ENCODE peak calls at places on chromosomes 4 and X, in seven cellular contexts. One of them, this sample, is unnamed.

GRCh38 chr4:53781614-53782467 is 190.6 kb upstream of the LNX1 start:
- DNase-seq in stomach: no peak
- DNase-seq in right atrium auricular region: no peak
- DNase-seq in right lobe of liver: no peak
- DNase-seq in uterus: no peak
- DNase-seq in astrocyte of the spinal cord: peak
- DNase-seq in AG04450: peak
- DNase-seq in this sample: no peak

GRCh38 chrX:119605398-119605738 is 856 bp downstream of the NKRF start:
- DNase-seq in stomach: no peak
- DNase-seq in right atrium auricular region: no peak
- DNase-seq in right lobe of liver: peak
- DNase-seq in uterus: no peak
- DNase-seq in astrocyte of the spinal cord: no peak
- DNase-seq in AG04450: no peak
- DNase-seq in this sample: peak

GRCh38 chr4:98555798-98556445 is 102.5 kb downstream of the TSPAN5 start:
- DNase-seq in stomach: no peak
- DNase-seq in right atrium auricular region: no peak
- DNase-seq in right lobe of liver: no peak
- DNase-seq in uterus: no peak
- DNase-seq in astrocyte of the spinal cord: no peak
- DNase-seq in AG04450: no peak
- DNase-seq in this sample: no peak

GRCh38 chr4:83852085-83852451 is 316.2 kb downstream of the GPAT3 start:
- DNase-seq in stomach: no peak
- DNase-seq in right atrium auricular region: no peak
- DNase-seq in right lobe of liver: no peak
- DNase-seq in uterus: no peak
- DNase-seq in astrocyte of the spinal cord: peak
- DNase-seq in AG04450: peak
- DNase-seq in this sample: no peak

GRCh38 chr4:48369248-48369647 is 27.9 kb downstream of the SLAIN2 start:
- DNase-seq in stomach: no peak
- DNase-seq in right atrium auricular region: no peak
- DNase-seq in right lobe of liver: no peak
- DNase-seq in uterus: no peak
- DNase-seq in astrocyte of the spinal cord: no peak
- DNase-seq in AG04450: no peak
- DNase-seq in this sample: no peak

GRCh38 chr4:52670121-52670520 is 11.0 kb upstream of the USP46 start:
- DNase-seq in stomach: no peak
- DNase-seq in right atrium auricular region: no peak
- DNase-seq in right lobe of liver: no peak
- DNase-seq in uterus: no peak
- DNase-seq in astrocyte of the spinal cord: no peak
- DNase-seq in AG04450: no peak
- DNase-seq in this sample: no peak

GRCh38 chrX:16870095-16870860 is at the start of gene RBBP7:
- DNase-seq in stomach: peak
- DNase-seq in right atrium auricular region: peak
- DNase-seq in right lobe of liver: peak
- DNase-seq in uterus: peak
- DNase-seq in astrocyte of the spinal cord: peak
- DNase-seq in AG04450: peak
- DNase-seq in this sample: peak

GRCh38 chrX:151621422-151621821 is 57.9 kb downstream of the PASD1 start:
- DNase-seq in stomach: no peak
- DNase-seq in right atrium auricular region: no peak
- DNase-seq in right lobe of liver: no peak
- DNase-seq in uterus: no peak
- DNase-seq in astrocyte of the spinal cord: no peak
- DNase-seq in AG04450: no peak
- DNase-seq in this sample: no peak

GRCh38 chr4:126740687-126741086 is 892.1 kb upstream of the INTU start:
- DNase-seq in stomach: no peak
- DNase-seq in right atrium auricular region: no peak
- DNase-seq in right lobe of liver: no peak
- DNase-seq in uterus: no peak
- DNase-seq in astrocyte of the spinal cord: no peak
- DNase-seq in AG04450: no peak
- DNase-seq in this sample: no peak

GRCh38 chr4:26984896-26985295 is 124.3 kb downstream of the STIM2 start:
- DNase-seq in stomach: no peak
- DNase-seq in right atrium auricular region: no peak
- DNase-seq in right lobe of liver: no peak
- DNase-seq in uterus: no peak
- DNase-seq in astrocyte of the spinal cord: no peak
- DNase-seq in AG04450: no peak
- DNase-seq in this sample: no peak

GRCh38 chr4:145482209-145483021 is 762 bp downstream of the SMAD1 start:
- DNase-seq in stomach: peak
- DNase-seq in right atrium auricular region: peak
- DNase-seq in right lobe of liver: peak
- DNase-seq in uterus: peak
- DNase-seq in astrocyte of the spinal cord: peak
- DNase-seq in AG04450: peak
- DNase-seq in this sample: peak

GRCh38 chrX:78321809-78322208 is 5.6 kb downstream of the CYSLTR1 start:
- DNase-seq in stomach: peak
- DNase-seq in right atrium auricular region: no peak
- DNase-seq in right lobe of liver: no peak
- DNase-seq in uterus: no peak
- DNase-seq in astrocyte of the spinal cord: no peak
- DNase-seq in AG04450: no peak
- DNase-seq in this sample: no peak

GRCh38 chrX:133171962-133172708 is 46.0 kb downstream of the TFDP3 start:
- DNase-seq in stomach: no peak
- DNase-seq in right atrium auricular region: no peak
- DNase-seq in right lobe of liver: no peak
- DNase-seq in uterus: no peak
- DNase-seq in astrocyte of the spinal cord: peak
- DNase-seq in AG04450: no peak
- DNase-seq in this sample: no peak

GRCh38 chrX:129678176-129678880 is 23.6 kb upstream of the APLN start:
- DNase-seq in stomach: peak
- DNase-seq in right atrium auricular region: no peak
- DNase-seq in right lobe of liver: peak
- DNase-seq in uterus: peak
- DNase-seq in astrocyte of the spinal cord: no peak
- DNase-seq in AG04450: no peak
- DNase-seq in this sample: peak

DNA sequence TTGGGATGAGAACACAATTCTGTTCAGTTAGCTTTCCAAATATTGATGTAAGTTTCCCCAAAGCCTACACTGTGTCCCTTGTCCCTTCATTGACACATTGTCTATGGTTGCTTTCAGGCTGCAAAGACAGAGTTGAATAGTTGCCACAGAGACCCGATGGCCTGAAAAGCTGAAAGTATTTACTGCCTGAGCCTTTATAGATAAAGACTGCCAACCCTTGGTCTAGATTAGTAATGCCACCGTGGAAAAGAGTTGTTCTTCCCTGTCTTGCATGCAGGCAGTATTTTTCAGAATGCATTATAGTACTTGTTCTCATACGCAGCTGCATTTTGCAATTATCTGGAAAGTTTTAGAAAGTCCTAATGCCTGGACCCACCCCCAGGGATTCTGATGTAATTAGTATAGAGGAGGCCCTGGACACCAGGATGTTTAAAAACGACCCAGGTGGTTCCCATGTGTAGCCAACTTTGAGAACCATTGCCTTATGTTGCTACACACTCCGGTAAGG is 180.8 kb downstream of the FRMPD4 start:
- DNase-seq in stomach: no peak
- DNase-seq in right atrium auricular region: no peak
- DNase-seq in right lobe of liver: no peak
- DNase-seq in uterus: no peak
- DNase-seq in astrocyte of the spinal cord: no peak
- DNase-seq in AG04450: no peak
- DNase-seq in this sample: no peak
- TF ChIP-seq CTCF in stomach: no peak
- TF ChIP-seq CTCF in right atrium auricular region: no peak
- TF ChIP-seq CTCF in right lobe of liver: no peak
- TF ChIP-seq CTCF in uterus: no peak
- TF ChIP-seq CTCF in astrocyte of the spinal cord: no peak
- TF ChIP-seq CTCF in AG04450: no peak
- TF ChIP-seq CTCF in this sample: no peak

GRCh38 chrX:150546711-150547153 is 21.7 kb upstream of the MTM1 start:
- DNase-seq in stomach: no peak
- DNase-seq in right atrium auricular region: no peak
- DNase-seq in right lobe of liver: no peak
- DNase-seq in uterus: no peak
- DNase-seq in astrocyte of the spinal cord: no peak
- DNase-seq in AG04450: no peak
- DNase-seq in this sample: no peak

GRCh38 chrX:150542846-150543229 is 25.6 kb upstream of the MTM1 start:
- DNase-seq in stomach: no peak
- DNase-seq in right atrium auricular region: no peak
- DNase-seq in right lobe of liver: no peak
- DNase-seq in uterus: no peak
- DNase-seq in astrocyte of the spinal cord: no peak
- DNase-seq in AG04450: no peak
- DNase-seq in this sample: no peak

GRCh38 chrX:150544835-150545790 is 23.3 kb upstream of the MTM1 start:
- DNase-seq in stomach: no peak
- DNase-seq in right atrium auricular region: no peak
- DNase-seq in right lobe of liver: no peak
- DNase-seq in uterus: no peak
- DNase-seq in astrocyte of the spinal cord: no peak
- DNase-seq in AG04450: no peak
- DNase-seq in this sample: no peak

GRCh38 chrX:150543230-150544155 is 24.9 kb upstream of the MTM1 start:
- DNase-seq in stomach: no peak
- DNase-seq in right atrium auricular region: no peak
- DNase-seq in right lobe of liver: no peak
- DNase-seq in uterus: no peak
- DNase-seq in astrocyte of the spinal cord: no peak
- DNase-seq in AG04450: no peak
- DNase-seq in this sample: no peak

GRCh38 chrX:150544222-150544787 is 24.1 kb upstream of the MTM1 start:
- DNase-seq in stomach: no peak
- DNase-seq in right atrium auricular region: no peak
- DNase-seq in right lobe of liver: no peak
- DNase-seq in uterus: no peak
- DNase-seq in astrocyte of the spinal cord: no peak
- DNase-seq in AG04450: no peak
- DNase-seq in this sample: peak
- TF ChIP-seq CTCF in stomach: no peak
- TF ChIP-seq CTCF in right atrium auricular region: no peak
- TF ChIP-seq CTCF in right lobe of liver: no peak
- TF ChIP-seq CTCF in uterus: no peak
- TF ChIP-seq CTCF in astrocyte of the spinal cord: peak
- TF ChIP-seq CTCF in AG04450: no peak
- TF ChIP-seq CTCF in this sample: no peak

GRCh38 chr4:9931196-9931595 is 90.1 kb downstream of the SLC2A9 start:
- DNase-seq in stomach: no peak
- DNase-seq in right atrium auricular region: no peak
- DNase-seq in right lobe of liver: no peak
- DNase-seq in uterus: no peak
- DNase-seq in astrocyte of the spinal cord: no peak
- DNase-seq in AG04450: no peak
- DNase-seq in this sample: no peak

GRCh38 chr4:9924750-9925149 is 96.5 kb downstream of the SLC2A9 start:
- DNase-seq in stomach: no peak
- DNase-seq in right atrium auricular region: no peak
- DNase-seq in right lobe of liver: no peak
- DNase-seq in uterus: no peak
- DNase-seq in astrocyte of the spinal cord: no peak
- DNase-seq in AG04450: no peak
- DNase-seq in this sample: no peak

GRCh38 chr4:9926591-9926990 is 94.7 kb downstream of the SLC2A9 start:
- DNase-seq in stomach: no peak
- DNase-seq in right atrium auricular region: no peak
- DNase-seq in right lobe of liver: no peak
- DNase-seq in uterus: no peak
- DNase-seq in astrocyte of the spinal cord: no peak
- DNase-seq in AG04450: no peak
- DNase-seq in this sample: no peak

GRCh38 chr4:9925750-9926439 is 95.4 kb downstream of the SLC2A9 start:
- DNase-seq in stomach: no peak
- DNase-seq in right atrium auricular region: no peak
- DNase-seq in right lobe of liver: no peak
- DNase-seq in uterus: no peak
- DNase-seq in astrocyte of the spinal cord: no peak
- DNase-seq in AG04450: no peak
- DNase-seq in this sample: no peak

GRCh38 chr4:9927317-9928007 is 93.8 kb downstream of the SLC2A9 start:
- DNase-seq in stomach: no peak
- DNase-seq in right atrium auricular region: no peak
- DNase-seq in right lobe of liver: no peak
- DNase-seq in uterus: no peak
- DNase-seq in astrocyte of the spinal cord: no peak
- DNase-seq in AG04450: no peak
- DNase-seq in this sample: no peak
- TF ChIP-seq CTCF in stomach: no peak
- TF ChIP-seq CTCF in right atrium auricular region: no peak
- TF ChIP-seq CTCF in right lobe of liver: no peak
- TF ChIP-seq CTCF in uterus: no peak
- TF ChIP-seq CTCF in astrocyte of the spinal cord: no peak
- TF ChIP-seq CTCF in AG04450: no peak
- TF ChIP-seq CTCF in this sample: peak

DNA sequence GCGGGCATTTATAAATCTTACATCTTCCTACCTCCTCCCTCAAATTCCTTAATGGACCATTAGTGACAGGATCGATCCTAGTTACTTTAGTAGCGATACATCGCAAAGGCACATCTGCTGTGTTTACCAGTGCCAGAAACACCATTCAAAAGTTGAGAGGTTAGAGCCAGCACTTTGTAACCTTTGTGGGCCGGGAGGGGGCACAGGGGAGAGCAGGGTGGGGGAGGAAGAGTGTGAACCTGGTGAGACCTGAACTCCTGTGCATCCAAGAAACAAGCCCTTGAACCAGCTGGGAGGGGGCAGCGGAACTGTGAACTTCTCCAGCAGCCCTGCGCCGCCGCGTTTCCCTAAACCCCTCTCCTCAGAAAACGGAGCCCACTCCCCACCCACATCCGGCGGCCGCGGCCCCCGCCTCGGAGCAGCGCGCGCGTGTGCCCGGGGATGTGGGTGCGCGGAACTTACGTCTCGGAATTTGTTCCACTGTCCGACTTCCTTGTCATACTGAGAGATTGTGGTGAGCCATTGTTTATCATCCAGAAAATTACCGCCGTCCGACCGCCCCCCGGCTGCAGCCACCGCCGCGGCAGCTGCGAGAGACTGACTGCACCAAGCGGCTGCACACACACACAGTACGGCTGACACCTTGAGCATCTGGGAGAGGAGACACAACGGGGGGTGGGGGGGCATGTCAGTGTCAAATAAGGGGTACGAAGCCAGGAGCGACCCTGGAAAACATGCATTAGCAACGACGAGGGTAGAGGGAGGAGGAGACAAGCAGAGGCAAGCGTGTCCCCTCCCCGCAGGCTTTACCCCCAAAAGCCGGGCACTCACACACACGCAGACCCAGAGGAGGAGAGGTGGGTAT is 539 bp downstream of the SPOCK3 start:
- DNase-seq in stomach: no peak
- DNase-seq in right atrium auricular region: no peak
- DNase-seq in right lobe of liver: peak
- DNase-seq in uterus: no peak
- DNase-seq in astrocyte of the spinal cord: peak
- DNase-seq in AG04450: no peak
- DNase-seq in this sample: no peak
- TF ChIP-seq CTCF in stomach: no peak
- TF ChIP-seq CTCF in right atrium auricular region: no peak
- TF ChIP-seq CTCF in right lobe of liver: no peak
- TF ChIP-seq CTCF in uterus: no peak
- TF ChIP-seq CTCF in astrocyte of the spinal cord: no peak
- TF ChIP-seq CTCF in AG04450: no peak
- TF ChIP-seq CTCF in this sample: no peak